ENCODE peak calls at places on chromosomes 6 and 20, in four cellular contexts. T, Y, A and U are unnamed samples.

GRCh38 chr6:30981942-30982772 is 1.4 kb upstream of the MUC21 start:
- DNase-seq in T (peak; percentile 85), Y (peak; percentile 81), A (peak; percentile 68), U (peak; percentile 87)

GRCh38 chr6:79608334-79609224 is 22.6 kb upstream of the SH3BGRL2 start:
- DNase-seq in T (no peak), Y (no peak), A (no peak), U (no peak)

GRCh38 chr20:5947276-5947675 is 3.1 kb downstream of the TRMT6 start:
- DNase-seq in T (no peak), Y (no peak), A (no peak), U (no peak)

GRCh38 chr6:15109338-15110090 is 136.4 kb upstream of the JARID2 start:
- DNase-seq in T (no peak), Y (no peak), A (no peak), U (no peak)

GRCh38 chr20:32364554-32365208 is 6.5 kb downstream of the ASXL1 start:
- DNase-seq in T (no peak), Y (no peak), A (no peak), U (no peak)

GRCh38 chr20:44222969-44223368 is 12.4 kb upstream of the OSER1 start:
- DNase-seq in T (peak; percentile 76), Y (no peak), A (no peak), U (peak; percentile 71)

GRCh38 chr20:57048027-57048869 is 218.2 kb downstream of the BMP7 start:
- DNase-seq in T (peak; percentile 76), Y (no peak), A (peak; percentile 79), U (peak; percentile 81)

GRCh38 chr6:67698534-67698933 is 936.5 kb upstream of the ADGRB3 start:
- DNase-seq in T (no peak), Y (no peak), A (no peak), U (no peak)

GRCh38 chr6:51495016-51495805 is 592.2 kb downstream of the PKHD1 start:
- DNase-seq in T (no peak), Y (no peak), A (no peak), U (peak; percentile 34)

GRCh38 chr6:148518371-148519156 is 175.9 kb downstream of the SASH1 start:
- DNase-seq in T (no peak), Y (no peak), A (no peak), U (no peak)

GRCh38 chr6:131023834-131024504 is 39.1 kb downstream of the EPB41L2 start:
- DNase-seq in T (no peak), Y (peak; percentile 82), A (no peak), U (no peak)

GRCh38 chr6:116385911-116386310 is 15.2 kb downstream of the DSE start:
- DNase-seq in T (no peak), Y (peak; percentile 33), A (no peak), U (no peak)

GRCh38 chr20:14959506-14960493 is 622.4 kb upstream of the FLRT3 start:
- DNase-seq in T (no peak), Y (no peak), A (no peak), U (no peak)

GRCh38 chr6:166733900-166734299 is 106.8 kb upstream of the RPS6KA2 start:
- DNase-seq in T (no peak), Y (no peak), A (no peak), U (peak; percentile 59)

GRCh38 chr20:64044484-64045247 is 4.8 kb downstream of the SOX18 start:
- DNase-seq in T (no peak), Y (peak; percentile 37), A (no peak), U (no peak)

GRCh38 chr6:96089173-96089572 is 73.4 kb downstream of the FUT9 start:
- DNase-seq in T (peak; percentile 56), Y (no peak), A (no peak), U (peak; percentile 72)

GRCh38 chr6:26329763-26330511 is 35.1 kb upstream of the BTN3A2 start:
- DNase-seq in T (peak; percentile 66), Y (peak; percentile 68), A (peak; percentile 90), U (peak; percentile 66)

GRCh38 chr6:144797881-144798589 is 512.9 kb downstream of the UTRN start:
- DNase-seq in T (no peak), Y (peak; percentile 67), A (no peak), U (no peak)

GRCh38 chr6:137738197-137738596 is 128.9 kb upstream of the TNFAIP3 start:
- DNase-seq in T (no peak), Y (peak; percentile 59), A (no peak), U (no peak)

GRCh38 chr20:5696011-5696559 is 54.1 kb upstream of the SHLD1 start:
- DNase-seq in T (no peak), Y (peak; percentile 99), A (no peak), U (no peak)

GRCh38 chr6:19408331-19408730 is 428.8 kb upstream of the ID4 start:
- DNase-seq in T (no peak), Y (no peak), A (no peak), U (no peak)

GRCh38 chr6:131381694-131382093 is 191.3 kb upstream of the ARG1 start:
- DNase-seq in T (no peak), Y (no peak), A (no peak), U (no peak)

GRCh38 chr6:135906542-135906941 is 55.0 kb downstream of the PDE7B start:
- DNase-seq in T (no peak), Y (peak; percentile 79), A (no peak), U (no peak)

GRCh38 chr6:149831380-149831820 is 32.8 kb downstream of the LRP11 start:
- DNase-seq in T (no peak), Y (no peak), A (no peak), U (no peak)

GRCh38 chr6:81636930-81637568 is 115.4 kb downstream of the TENT5A start:
- DNase-seq in T (no peak), Y (peak; percentile 57), A (no peak), U (peak; percentile 46)

GRCh38 chr6:81643156-81643555 is 109.3 kb downstream of the TENT5A start:
- DNase-seq in T (no peak), Y (no peak), A (no peak), U (no peak)

GRCh38 chr6:81634155-81634880 is 118.2 kb downstream of the TENT5A start:
- DNase-seq in T (no peak), Y (no peak), A (no peak), U (no peak)

GRCh38 chr6:81640891-81641290 is 111.6 kb downstream of the TENT5A start:
- DNase-seq in T (no peak), Y (no peak), A (no peak), U (no peak)

DNA sequence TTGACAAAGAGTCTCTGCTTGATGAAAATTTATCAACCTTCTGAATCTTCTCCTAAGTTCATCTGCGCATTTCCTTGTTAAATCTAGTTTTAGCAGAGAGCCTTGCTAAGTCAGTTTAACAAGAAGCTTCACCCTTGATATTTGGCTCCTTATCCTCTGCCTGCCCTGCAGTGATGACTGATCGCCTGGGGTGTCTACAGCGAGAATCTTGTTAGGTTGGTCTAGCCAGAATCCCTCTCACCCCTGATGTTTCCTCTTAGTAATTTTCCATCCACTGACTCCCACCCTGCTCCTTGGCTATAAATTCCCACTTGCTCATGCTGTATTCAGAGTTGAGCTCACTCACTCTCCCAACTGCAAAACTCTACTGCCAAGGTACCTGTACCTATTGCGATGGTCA is 114.1 kb downstream of the TENT5A start:
- DNase-seq in T (no peak), Y (no peak), A (no peak), U (peak; percentile 22)
- H2BK120ac ChIP-seq in T (no peak overlapping the region), Y (no peak overlapping the region), A (no peak overlapping the region), U (no peak overlapping the region)

GRCh38 chr20:34995192-34995591 is 39.5 kb downstream of the MYH7B start:
- DNase-seq in T (no peak), Y (no peak), A (no peak), U (no peak)
- H3K56ac ChIP-seq in T (no peak overlapping the region), Y (no peak overlapping the region), A (no peak overlapping the region), U (no peak overlapping the region)

DNA sequence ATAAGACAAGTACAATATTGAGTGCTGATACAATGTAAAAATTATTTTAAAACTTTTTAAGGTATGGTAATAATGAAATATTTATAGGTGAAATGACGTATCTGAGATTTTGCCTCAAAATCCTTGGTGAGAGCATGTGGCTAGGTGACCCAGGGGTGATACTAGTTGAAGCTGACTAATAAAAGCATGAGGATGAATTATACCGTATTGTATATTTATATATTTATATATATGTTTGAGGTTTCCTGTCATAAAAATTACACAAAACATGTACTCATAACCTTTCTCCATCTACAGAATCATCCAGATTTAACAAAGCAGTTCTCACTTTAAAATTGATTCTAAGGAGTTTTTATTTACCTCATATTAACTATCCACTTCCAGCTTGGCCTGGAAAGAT is 358.1 kb downstream of the CDKAL1 start:
- DNase-seq in T (no peak), Y (no peak), A (no peak), U (no peak)
- H3K18ac ChIP-seq in T (no peak overlapping the region), Y (no peak overlapping the region), A (no peak overlapping the region), U (no peak overlapping the region)

GRCh38 chr6:142332393-142333080 is 30.7 kb downstream of the ADGRG6 start:
- DNase-seq in T (no peak), Y (peak; percentile 11), A (no peak), U (no peak)
- H2BK120ac ChIP-seq in T (no peak overlapping the region), Y (no peak overlapping the region), A (no peak overlapping the region), U (no peak overlapping the region)

DNA sequence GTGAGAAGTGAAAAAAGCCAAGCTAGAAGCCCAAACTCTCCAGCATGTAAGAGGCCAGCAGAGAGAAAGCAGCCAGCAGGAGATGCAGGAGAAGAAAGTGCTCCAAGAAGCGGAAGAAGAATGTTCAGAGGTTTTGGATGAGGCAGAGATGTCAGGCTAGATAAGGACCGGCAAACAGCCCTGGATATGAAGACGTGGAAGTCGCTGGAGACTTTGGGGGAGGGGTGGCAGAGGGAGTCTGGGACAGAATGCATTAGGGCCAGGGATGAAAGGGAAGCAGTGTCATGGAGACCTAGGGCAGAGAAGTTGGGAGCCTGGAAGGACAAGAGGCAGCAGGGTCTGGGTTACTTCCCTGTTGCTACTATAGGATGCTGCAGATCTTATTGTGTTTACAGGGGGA is 5.3 kb upstream of the SCUBE3 start:
- DNase-seq in T (no peak), Y (no peak), A (no peak), U (no peak)
- H3K56ac ChIP-seq in T (no peak overlapping the region), Y (no peak overlapping the region), A (no peak overlapping the region), U (no peak overlapping the region)

GRCh38 chr6:6847591-6847990 is 259.1 kb downstream of the LY86 start:
- DNase-seq in T (no peak), Y (no peak), A (no peak), U (no peak)
- H3K18ac ChIP-seq in T (no peak overlapping the region), Y (no peak overlapping the region), A (no peak overlapping the region), U (no peak overlapping the region)

GRCh38 chr20:25695532-25696383 is 895 bp downstream of the ZNF337 start:
- DNase-seq in T (no peak), Y (no peak), A (no peak), U (no peak)
- H2BK120ac ChIP-seq in T (no peak overlapping the region), Y (peak overlapping the region; percentile 46), A (no peak overlapping the region), U (no peak overlapping the region)

DNA sequence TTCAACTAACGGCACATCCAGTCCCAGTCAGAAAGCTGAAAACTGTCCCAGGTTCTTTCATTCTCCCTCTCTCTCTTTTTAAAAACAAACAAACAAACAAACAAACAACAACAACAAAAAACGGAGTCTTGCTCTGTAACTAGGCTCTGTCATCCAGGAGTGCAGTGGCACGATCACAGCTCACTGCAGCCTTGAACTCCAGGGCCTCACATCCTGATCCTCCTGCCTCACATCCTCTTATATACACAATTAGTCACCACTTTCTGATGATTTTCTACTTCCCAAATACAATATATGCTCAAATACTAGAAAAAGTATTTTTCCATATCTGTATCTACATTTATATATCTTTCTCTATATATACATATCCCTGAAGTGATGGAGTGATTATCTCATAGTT is 170.8 kb downstream of the EPHA7 start:
- DNase-seq in T (no peak), Y (no peak), A (no peak), U (no peak)
- H3K56ac ChIP-seq in T (no peak overlapping the region), Y (no peak overlapping the region), A (no peak overlapping the region), U (no peak overlapping the region)